ENCODE peak calls at places on chromosomes 2 and 18, in ten cellular contexts. Q, A, Z, D, P, S, W, I, F and H are unnamed samples.

GRCh38 chr18:11775436-11775835 is 75.8 kb upstream of the CHMP1B start:
- DNase-seq in Q (no peak), A (no peak), Z (no peak), D (no peak), P (no peak), S (no peak), W (no peak), I (no peak), F (no peak), H (no peak)

GRCh38 chr2:185127412-185127811 is 529.1 kb downstream of the ZNF804A start:
- DNase-seq in Q (no peak), A (peak; percentile 53), Z (peak; percentile 29), D (no peak), P (no peak), S (no peak), W (no peak), I (no peak), F (no peak), H (peak; percentile 2)

GRCh38 chr18:30945769-30946168 is 96.8 kb downstream of the DSC3 start:
- DNase-seq in Q (no peak), A (no peak), Z (no peak), D (no peak), P (no peak), S (no peak), W (no peak), I (no peak), F (no peak), H (no peak)

GRCh38 chr18:57009836-57010235 is 137.1 kb upstream of the BOD1L2 start:
- DNase-seq in Q (no peak), A (no peak), Z (no peak), D (no peak), P (no peak), S (no peak), W (no peak), I (no peak), F (no peak), H (no peak)

GRCh38 chr2:202084265-202084664 is 11.2 kb downstream of the KIAA2012 start:
- DNase-seq in Q (no peak), A (no peak), Z (peak; percentile 24), D (no peak), P (no peak), S (no peak), W (peak; percentile 29), I (no peak), F (no peak), H (no peak)

GRCh38 chr2:60394467-60394866 is 159.0 kb downstream of the BCL11A start:
- DNase-seq in Q (no peak), A (no peak), Z (peak; percentile 15), D (no peak), P (no peak), S (no peak), W (no peak), I (no peak), F (no peak), H (no peak)

GRCh38 chr2:174009488-174010223 is 44.5 kb upstream of the SP3 start:
- DNase-seq in Q (no peak), A (no peak), Z (peak; percentile 13), D (no peak), P (no peak), S (no peak), W (no peak), I (no peak), F (no peak), H (no peak)

GRCh38 chr2:44348385-44348784 is 12.9 kb downstream of the PREPL start:
- DNase-seq in Q (no peak), A (no peak), Z (no peak), D (no peak), P (peak; percentile 15), S (no peak), W (no peak), I (no peak), F (no peak), H (no peak)

GRCh38 chr18:46953195-46953594 is 35.8 kb downstream of the KATNAL2 start:
- DNase-seq in Q (no peak), A (peak; percentile 40), Z (no peak), D (no peak), P (no peak), S (no peak), W (no peak), I (no peak), F (no peak), H (no peak)

GRCh38 chr2:124081154-124081771 is 56.2 kb downstream of the CNTNAP5 start:
- DNase-seq in Q (no peak), A (no peak), Z (peak; percentile 81), D (no peak), P (no peak), S (no peak), W (no peak), I (no peak), F (no peak), H (peak; percentile 46)

GRCh38 chr2:181224866-181225265 is 232.3 kb upstream of the ITGA4 start:
- DNase-seq in Q (no peak), A (no peak), Z (no peak), D (no peak), P (no peak), S (peak; percentile 52), W (no peak), I (no peak), F (no peak), H (no peak)

GRCh38 chr2:191844706-191845105 is 2.2 kb downstream of the CAVIN2 start:
- DNase-seq in Q (no peak), A (no peak), Z (peak; percentile 86), D (no peak), P (no peak), S (no peak), W (no peak), I (no peak), F (no peak), H (peak; percentile 60)

GRCh38 chr18:74282359-74283254 is 9.2 kb downstream of the CYB5A start:
- DNase-seq in Q (no peak), A (no peak), Z (no peak), D (no peak), P (no peak), S (no peak), W (no peak), I (no peak), F (no peak), H (no peak)

GRCh38 chr2:66843856-66844255 is 408.9 kb downstream of the MEIS1 start:
- DNase-seq in Q (no peak), A (no peak), Z (no peak), D (no peak), P (no peak), S (no peak), W (no peak), I (no peak), F (no peak), H (no peak)

GRCh38 chr18:28041366-28041765 is 135.6 kb downstream of the CDH2 start:
- DNase-seq in Q (no peak), A (no peak), Z (no peak), D (no peak), P (no peak), S (no peak), W (no peak), I (no peak), F (no peak), H (no peak)

GRCh38 chr2:208407667-208408066 is 1.1 kb downstream of the PTH2R start:
- DNase-seq in Q (no peak), A (no peak), Z (peak; percentile 20), D (peak; percentile 27), P (no peak), S (no peak), W (no peak), I (no peak), F (no peak), H (peak; percentile 41)

GRCh38 chr2:241272722-241273551 is 42.5 kb downstream of the HDLBP start:
- DNase-seq in Q (peak; percentile 27), A (peak; percentile 23), Z (peak; percentile 36), D (peak; percentile 69), P (no peak), S (peak; percentile 34), W (peak; percentile 49), I (peak; percentile 75), F (peak; percentile 37), H (peak; percentile 59)

GRCh38 chr2:62489162-62489561 is 16.8 kb downstream of the TMEM17 start:
- DNase-seq in Q (no peak), A (no peak), Z (no peak), D (no peak), P (no peak), S (no peak), W (no peak), I (no peak), F (no peak), H (no peak)

GRCh38 chr2:42438685-42439084 is 55.1 kb downstream of the KCNG3 start:
- DNase-seq in Q (no peak), A (no peak), Z (no peak), D (no peak), P (no peak), S (no peak), W (no peak), I (no peak), F (no peak), H (no peak)

GRCh38 chr2:45964226-45964841 is 312.9 kb downstream of the PRKCE start:
- DNase-seq in Q (no peak), A (peak; percentile 99), Z (peak; percentile 98), D (no peak), P (peak; percentile 80), S (no peak), W (peak; percentile 91), I (no peak), F (no peak), H (peak; percentile 94)

GRCh38 chr2:9247786-9248185 is 41.2 kb downstream of the ASAP2 start:
- DNase-seq in Q (no peak), A (peak; percentile 21), Z (no peak), D (no peak), P (no peak), S (no peak), W (no peak), I (no peak), F (no peak), H (no peak)

GRCh38 chr18:62710417-62710816 is 4.9 kb upstream of the PHLPP1 start:
- DNase-seq in Q (no peak), A (peak; percentile 67), Z (no peak), D (no peak), P (peak; percentile 71), S (no peak), W (no peak), I (no peak), F (no peak), H (no peak)

GRCh38 chr2:30300456-30301221 is 69.3 kb downstream of the LBH start:
- DNase-seq in Q (no peak), A (peak; percentile 80), Z (no peak), D (no peak), P (peak; percentile 60), S (no peak), W (peak; percentile 92), I (no peak), F (no peak), H (no peak)

GRCh38 chr2:140786585-140786984 is 1344.2 kb downstream of the LRP1B start:
- DNase-seq in Q (no peak), A (no peak), Z (no peak), D (no peak), P (no peak), S (no peak), W (no peak), I (no peak), F (no peak), H (no peak)

GRCh38 chr2:106356291-106356690 is 111.9 kb downstream of the RGPD3 start:
- DNase-seq in Q (no peak), A (no peak), Z (peak; percentile 58), D (no peak), P (no peak), S (no peak), W (no peak), I (no peak), F (peak; percentile 45), H (no peak)

GRCh38 chr2:240777416-240778212 is 42.4 kb downstream of the KIF1A start:
- DNase-seq in Q (no peak), A (no peak), Z (no peak), D (no peak), P (no peak), S (no peak), W (no peak), I (no peak), F (no peak), H (no peak)

GRCh38 chr2:179592167-179592936 is 269.1 kb downstream of the ZNF385B start:
- DNase-seq in Q (no peak), A (peak; percentile 12), Z (no peak), D (no peak), P (peak; percentile 55), S (no peak), W (no peak), I (no peak), F (no peak), H (no peak)

GRCh38 chr2:148020036-148020357 is 540 bp downstream of the ORC4 start:
- DNase-seq in Q (no peak), A (no peak), Z (no peak), D (no peak), P (no peak), S (no peak), W (no peak), I (no peak), F (no peak), H (no peak)